ENCODE peak calls at places on chromosomes 12 and 14, in four cellular contexts. Q is HT1080, L is non-pigmented ciliary epithelial cell, Z is HEK293T. F is an unnamed sample.

GRCh38 chr14:56271988-56272387 is 153.8 kb downstream of the PELI2 start:
- DNase-seq in L (peak; percentile 65), Z (no peak), Q (peak; percentile 62), F (no peak)

GRCh38 chr14:104553166-104554087 is 26.1 kb upstream of the C14orf180 start:
- DNase-seq in Z (no peak), Q (no peak), L (no peak), F (no peak)

GRCh38 chr14:74326369-74327152 is 21.7 kb upstream of the VRTN start:
- DNase-seq in Z (no peak), Q (no peak), L (no peak), F (no peak)

GRCh38 chr12:132214906-132215643 is 70.8 kb downstream of the NOC4L start:
- DNase-seq in L (no peak), Q (no peak), Z (no peak), F (no peak)

GRCh38 chr14:42921876-42922275 is 1315.2 kb downstream of the LRFN5 start:
- DNase-seq in L (no peak), Z (no peak), Q (no peak), F (no peak)

GRCh38 chr12:124913474-124914391 is 717 bp downstream of the UBC start:
- DNase-seq in L (no peak), Z (peak; percentile 55), Q (peak; percentile 78), F (peak; percentile 76)

GRCh38 chr12:16939871-16940306 is 333.9 kb upstream of the LMO3 start:
- DNase-seq in L (peak; percentile 55), Q (peak; percentile 83), Z (peak; percentile 76), F (peak; percentile 68)

GRCh38 chr14:28308727-28309126 is 457.9 kb upstream of the FOXG1 start:
- DNase-seq in Q (peak; percentile 91), L (peak; percentile 94), Z (no peak), F (peak; percentile 30)

GRCh38 chr12:41552507-41553047 is 364.5 kb downstream of the PDZRN4 start:
- DNase-seq in Q (peak; percentile 10), L (no peak), Z (peak; percentile 5), F (no peak)

F was measured in Caki2.